ENCODE peak calls at places on chromosomes 1 and 21, in eight cellular contexts. R, H, U, G, Z, N, K and X are unnamed samples.
A peak's percentile ranks its signal among the peaks of the same experiment; 100 is the strongest.

GRCh38 chr1:32900956-32901822 is at the start of gene TMEM54:
- DNase-seq in K (peak; percentile 67), R (no peak), H (peak; percentile 64), G (no peak), Z (peak; percentile 62), U (no peak), N (no peak), X (no peak)

GRCh38 chr21:42016364-42016985 is 6.3 kb upstream of the ZBTB21 start:
- DNase-seq in U (no peak), K (no peak), H (no peak), G (no peak), N (no peak), R (no peak), Z (no peak), X (no peak)

GRCh38 chr1:57770772-57771171 is 346.9 kb upstream of the DAB1 start:
- DNase-seq in Z (no peak), K (peak; percentile 41), G (no peak), H (no peak), N (no peak), U (no peak), R (no peak), X (no peak)

GRCh38 chr1:26788515-26788785 is 700 bp downstream of the PIGV start:
- DNase-seq in Z (no peak), G (no peak), H (no peak), K (no peak), R (no peak), N (no peak), U (no peak), X (no peak)

GRCh38 chr1:243261389-243261788 is 5.5 kb downstream of the SDCCAG8 start:
- DNase-seq in N (no peak), G (no peak), R (no peak), K (no peak), Z (no peak), H (no peak), U (no peak), X (no peak)

GRCh38 chr1:18639335-18640055 is 8.8 kb downstream of the PAX7 start:
- DNase-seq in R (no peak), Z (no peak), H (no peak), U (no peak), N (no peak), G (no peak), K (peak; percentile 50), X (no peak)

GRCh38 chr1:226870323-226871046 is at the start of gene PSEN2:
- DNase-seq in R (no peak), K (peak; percentile 74), Z (peak; percentile 88), U (peak; percentile 43), G (no peak), H (peak; percentile 74), N (peak; percentile 23), X (peak; percentile 83)

GRCh38 chr1:154735801-154736163 is 127.8 kb upstream of the ADAR start:
- DNase-seq in U (no peak), N (no peak), G (no peak), H (no peak), Z (no peak), R (no peak), K (no peak), X (no peak)

GRCh38 chr1:39545531-39545930 is 31.1 kb downstream of the PABPC4 start:
- DNase-seq in K (no peak), G (no peak), R (no peak), U (no peak), H (no peak), N (no peak), Z (no peak), X (no peak)

GRCh38 chr21:16863541-16863940 is 649.3 kb upstream of the CXADR start:
- DNase-seq in Z (no peak), R (no peak), G (no peak), K (no peak), H (no peak), U (no peak), N (no peak), X (no peak)

GRCh38 chr1:231549733-231550447 is 21.4 kb downstream of the TSNAX start:
- DNase-seq in Z (no peak), U (no peak), H (no peak), G (no peak), N (no peak), R (no peak), K (no peak), X (no peak)

GRCh38 chr1:15465674-15466073 is 9.1 kb downstream of the CELA2A start:
- DNase-seq in G (no peak), N (no peak), R (no peak), K (no peak), H (no peak), U (no peak), Z (no peak), X (no peak)

GRCh38 chr1:213244664-213245091 is 193.6 kb downstream of the RPS6KC1 start:
- DNase-seq in R (no peak), N (peak; percentile 68), H (peak; percentile 50), K (peak; percentile 68), U (no peak), G (peak; percentile 38), Z (peak; percentile 25), X (no peak)

GRCh38 chr1:8145525-8145924 is 119.4 kb upstream of the ERRFI1 start:
- DNase-seq in U (no peak), Z (no peak), K (no peak), N (no peak), H (no peak), G (peak; percentile 74), R (no peak), X (no peak)

GRCh38 chr21:35323947-35324346 is 274.8 kb upstream of the RUNX1 start:
- DNase-seq in U (no peak), R (no peak), K (no peak), N (no peak), Z (no peak), G (no peak), H (peak; percentile 17), X (no peak)

GRCh38 chr1:25771246-25772114 is 28.5 kb upstream of the SELENON start:
- DNase-seq in K (peak; percentile 87), R (no peak), H (no peak), G (no peak), U (no peak), N (no peak), Z (peak; percentile 78), X (peak; percentile 81)

GRCh38 chr1:167695150-167695549 is 26.6 kb upstream of the MPZL1 start:
- DNase-seq in U (no peak), K (no peak), H (no peak), Z (no peak), G (no peak), N (peak; percentile 21), R (no peak), X (no peak)

GRCh38 chr1:207747627-207748492 is 4.0 kb upstream of the CD46 start:
- DNase-seq in H (no peak), Z (no peak), U (no peak), R (no peak), K (no peak), N (no peak), G (no peak), X (no peak)

GRCh38 chr1:196229546-196229945 is 378.7 kb downstream of the KCNT2 start:
- DNase-seq in G (no peak), H (no peak), U (no peak), K (no peak), R (no peak), Z (no peak), N (no peak), X (no peak)

GRCh38 chr1:28886731-28887417 is 27.5 kb upstream of the EPB41 start:
- DNase-seq in U (peak; percentile 86), G (no peak), R (peak; percentile 69), H (peak; percentile 95), K (peak; percentile 91), Z (peak; percentile 99), N (peak; percentile 62), X (peak; percentile 89)

GRCh38 chr1:61337471-61337870 is 255.1 kb downstream of the NFIA start:
- DNase-seq in N (no peak), U (no peak), Z (no peak), K (no peak), H (no peak), G (no peak), R (no peak), X (no peak)

GRCh38 chr1:31521761-31522555 is 54.4 kb upstream of the TINAGL1 start:
- DNase-seq in U (no peak), K (no peak), G (no peak), H (no peak), N (no peak), Z (no peak), R (no peak), X (no peak)

GRCh38 chr1:209883341-209883971 is 54.6 kb upstream of the SYT14 start:
- DNase-seq in K (peak; percentile 14), U (no peak), N (no peak), R (no peak), G (peak; percentile 85), Z (no peak), H (peak; percentile 64), X (no peak)

GRCh38 chr1:24963943-24964677 is 34.0 kb upstream of the RUNX3 start:
- DNase-seq in Z (no peak), G (no peak), K (no peak), H (no peak), N (no peak), R (no peak), U (no peak), X (no peak)

GRCh38 chr1:228825840-228826484 is 90.7 kb downstream of the RHOU start:
- DNase-seq in G (no peak), H (no peak), Z (no peak), K (no peak), N (no peak), U (no peak), R (no peak), X (no peak)

GRCh38 chr1:119336738-119337315 is 31.8 kb upstream of the HAO2 start:
- DNase-seq in N (no peak), R (no peak), U (no peak), K (no peak), H (no peak), Z (no peak), G (no peak), X (no peak)

GRCh38 chr21:16908087-16908486 is 604.8 kb upstream of the CXADR start:
- DNase-seq in Z (no peak), H (peak; percentile 8), K (no peak), U (no peak), G (peak; percentile 31), N (no peak), R (no peak), X (peak; percentile 64)

GRCh38 chr1:66495490-66495889 is 38.5 kb upstream of the SGIP1 start:
- DNase-seq in U (no peak), Z (no peak), H (peak; percentile 77), N (no peak), G (no peak), R (no peak), K (no peak), X (no peak)

GRCh38 chr21:46555225-46555617 is 49.7 kb downstream of the S100B start:
- DNase-seq in U (no peak), N (no peak), H (no peak), Z (no peak), K (no peak), G (no peak), R (no peak), X (no peak)

GRCh38 chr1:25562101-25562927 is 18.9 kb downstream of the LDLRAP1 start:
- DNase-seq in N (no peak), H (no peak), R (peak; percentile 78), Z (peak; percentile 87), G (no peak), U (peak; percentile 18), K (no peak), X (no peak)